ENCODE peak calls at places on chromosomes 13 and 19, in five cellular contexts. One of them, this sample, is unnamed.
A peak's percentile ranks its signal among the peaks of the same experiment; 100 is the strongest.

GRCh38 chr13:29411493-29411892 is 184.0 kb downstream of the SLC7A1 start:
- DNase-seq in astrocyte: peak; percentile 15
- DNase-seq in testis: no peak
- DNase-seq in AG04450: no peak
- DNase-seq in transverse colon: no peak
- DNase-seq in this sample: no peak

GRCh38 chr13:27408074-27408473 is 16.3 kb upstream of the GTF3A start:
- DNase-seq in astrocyte: no peak
- DNase-seq in testis: no peak
- DNase-seq in AG04450: no peak
- DNase-seq in transverse colon: no peak
- DNase-seq in this sample: no peak

GRCh38 chr13:21583496-21583895 is 20.5 kb downstream of the MICU2 start:
- DNase-seq in astrocyte: peak; percentile 44
- DNase-seq in testis: no peak
- DNase-seq in AG04450: no peak
- DNase-seq in transverse colon: no peak
- DNase-seq in this sample: no peak

GRCh38 chr13:40764587-40765403 is 6.2 kb downstream of the MRPS31 start:
- DNase-seq in astrocyte: peak; percentile 94
- DNase-seq in testis: no peak
- DNase-seq in AG04450: no peak
- DNase-seq in transverse colon: no peak
- DNase-seq in this sample: no peak

GRCh38 chr19:48624791-48625723 is 5.8 kb downstream of the SPHK2 start:
- DNase-seq in astrocyte: no peak
- DNase-seq in testis: no peak
- DNase-seq in AG04450: no peak
- DNase-seq in transverse colon: peak; percentile 79
- DNase-seq in this sample: no peak

GRCh38 chr13:98523455-98524102 is 53.3 kb downstream of the STK24 start:
- DNase-seq in astrocyte: no peak
- DNase-seq in testis: no peak
- DNase-seq in AG04450: no peak
- DNase-seq in transverse colon: no peak
- DNase-seq in this sample: no peak

GRCh38 chr13:27917121-27917947 is 2.5 kb upstream of the PDX1 start:
- DNase-seq in astrocyte: no peak
- DNase-seq in testis: no peak
- DNase-seq in AG04450: no peak
- DNase-seq in transverse colon: no peak
- DNase-seq in this sample: no peak

GRCh38 chr19:31532034-31532433 is 182.8 kb upstream of the TSHZ3 start:
- DNase-seq in astrocyte: no peak
- DNase-seq in testis: no peak
- DNase-seq in AG04450: no peak
- DNase-seq in transverse colon: no peak
- DNase-seq in this sample: no peak

GRCh38 chr19:4042731-4043082 is 24.0 kb downstream of the ZBTB7A start:
- DNase-seq in astrocyte: no peak
- DNase-seq in testis: no peak
- DNase-seq in AG04450: no peak
- DNase-seq in transverse colon: peak; percentile 65
- DNase-seq in this sample: no peak

GRCh38 chr13:74158028-74158427 is 23.8 kb upstream of the KLF12 start:
- DNase-seq in astrocyte: no peak
- DNase-seq in testis: peak; percentile 42
- DNase-seq in AG04450: peak; percentile 11
- DNase-seq in transverse colon: no peak
- DNase-seq in this sample: no peak

DNA sequence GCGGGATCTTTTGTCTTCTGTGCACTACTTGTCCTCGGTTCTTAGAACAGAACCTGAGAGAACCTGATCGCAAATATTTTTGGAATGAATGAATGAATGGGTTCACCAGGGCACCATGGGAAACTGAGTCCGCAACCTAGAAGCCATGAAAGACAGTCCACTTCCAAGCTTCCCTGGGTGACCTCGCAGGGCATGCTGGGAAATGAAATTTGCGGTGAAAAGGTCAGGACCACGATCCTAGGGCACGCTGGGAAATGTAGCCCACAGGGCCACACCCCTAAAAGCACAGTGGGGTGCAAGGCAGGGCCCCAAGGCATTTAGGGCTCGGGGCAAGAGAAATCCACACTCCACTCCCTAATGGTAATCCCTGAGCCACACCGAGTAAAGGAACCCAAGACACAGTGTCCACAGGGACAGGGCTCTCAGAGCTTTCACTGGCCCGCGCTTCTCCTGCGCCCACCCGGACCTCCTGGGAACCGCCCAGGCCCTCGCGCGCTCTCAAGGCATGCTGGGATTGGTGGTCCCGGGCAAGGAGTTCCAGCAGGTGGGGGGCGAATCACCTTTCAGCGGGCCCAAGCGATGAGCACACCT is 1.1 kb upstream of the PPP1R12C start:
- DNase-seq in astrocyte: no peak
- DNase-seq in testis: peak; percentile 83
- DNase-seq in AG04450: no peak
- DNase-seq in transverse colon: peak; percentile 35
- DNase-seq in this sample: no peak
- H3K27ac ChIP-seq in astrocyte: peak overlapping the region; percentile 59
- H3K27ac ChIP-seq in testis: peak overlapping the region; percentile 84
- H3K27ac ChIP-seq in AG04450: peak overlapping the region; percentile 70
- H3K27ac ChIP-seq in transverse colon: peak overlapping the region; percentile 92
- H3K27ac ChIP-seq in this sample: no peak overlapping the region

DNA sequence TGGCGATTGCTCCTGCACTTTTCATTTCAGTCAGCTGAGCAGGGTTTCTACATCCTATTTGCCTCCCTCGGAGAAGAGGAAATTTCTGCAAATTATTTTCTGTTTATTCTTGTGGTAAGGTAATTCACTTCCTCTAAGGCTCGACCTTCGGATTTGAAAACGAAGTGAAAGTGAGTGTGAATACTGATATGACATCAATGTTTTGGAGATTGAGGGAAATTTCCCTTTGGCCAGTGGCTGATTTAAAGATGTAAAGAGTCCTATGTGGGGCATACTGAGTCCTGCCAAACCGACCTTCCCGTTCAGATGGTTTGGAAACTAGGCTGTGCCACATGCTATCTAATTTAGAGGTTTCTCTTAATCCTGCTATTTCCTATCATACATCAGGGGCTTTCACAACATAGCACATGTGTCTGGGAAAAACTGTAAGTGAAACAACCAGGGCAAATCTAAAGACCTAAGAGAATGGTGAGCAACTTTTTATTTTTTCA is 112.4 kb downstream of the POSTN start:
- DNase-seq in astrocyte: peak; percentile 47
- DNase-seq in testis: no peak
- DNase-seq in AG04450: no peak
- DNase-seq in transverse colon: no peak
- DNase-seq in this sample: no peak
- H3K4me3 ChIP-seq in astrocyte: no peak overlapping the region
- H3K4me3 ChIP-seq in testis: no peak overlapping the region
- H3K4me3 ChIP-seq in AG04450: no peak overlapping the region
- H3K4me3 ChIP-seq in transverse colon: no peak overlapping the region
- H3K4me3 ChIP-seq in this sample: no peak overlapping the region

DNA sequence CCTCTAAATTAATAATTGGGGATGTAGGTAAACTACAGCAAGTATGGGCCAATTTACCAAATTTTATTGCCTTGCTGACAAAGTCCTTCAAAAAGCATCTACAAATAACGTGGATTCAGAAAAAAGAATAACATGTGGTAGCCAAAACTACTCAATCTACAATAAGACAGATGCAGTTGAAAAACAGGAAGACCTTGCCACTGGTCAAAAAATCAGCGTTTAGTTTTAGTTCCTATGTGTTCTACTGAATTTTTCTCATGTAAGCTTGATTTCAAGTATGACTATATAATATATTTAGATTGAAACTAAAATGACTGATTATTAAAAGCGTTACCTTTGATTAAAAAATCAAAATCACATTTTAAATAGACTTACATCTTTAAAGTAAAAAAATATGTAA is 1317.6 kb downstream of the PCDH9 start:
- DNase-seq in astrocyte: no peak
- DNase-seq in testis: no peak
- DNase-seq in AG04450: no peak
- DNase-seq in transverse colon: no peak
- DNase-seq in this sample: no peak
- H3K27ac ChIP-seq in astrocyte: peak overlapping the region; percentile 66
- H3K27ac ChIP-seq in testis: no peak overlapping the region
- H3K27ac ChIP-seq in AG04450: no peak overlapping the region
- H3K27ac ChIP-seq in transverse colon: no peak overlapping the region
- H3K27ac ChIP-seq in this sample: no peak overlapping the region

GRCh38 chr13:36412736-36413135 is 19.6 kb upstream of the CCNA1 start:
- DNase-seq in astrocyte: peak; percentile 61
- DNase-seq in testis: no peak
- DNase-seq in AG04450: no peak
- DNase-seq in transverse colon: no peak
- DNase-seq in this sample: no peak
- H3K4me3 ChIP-seq in astrocyte: no peak overlapping the region
- H3K4me3 ChIP-seq in testis: no peak overlapping the region
- H3K4me3 ChIP-seq in AG04450: no peak overlapping the region
- H3K4me3 ChIP-seq in transverse colon: no peak overlapping the region
- H3K4me3 ChIP-seq in this sample: no peak overlapping the region

GRCh38 chr19:45637890-45638667 is 1.1 kb downstream of the EML2 start:
- DNase-seq in astrocyte: peak; percentile 47
- DNase-seq in testis: peak; percentile 44
- DNase-seq in AG04450: no peak
- DNase-seq in transverse colon: peak; percentile 63
- DNase-seq in this sample: no peak
- H3K27ac ChIP-seq in astrocyte: no peak overlapping the region
- H3K27ac ChIP-seq in testis: no peak overlapping the region
- H3K27ac ChIP-seq in AG04450: peak overlapping the region; percentile 11
- H3K27ac ChIP-seq in transverse colon: peak overlapping the region; percentile 84
- H3K27ac ChIP-seq in this sample: no peak overlapping the region

GRCh38 chr13:114283581-114283980 is 2.2 kb downstream of the UPF3A start:
- DNase-seq in astrocyte: no peak
- DNase-seq in testis: no peak
- DNase-seq in AG04450: no peak
- DNase-seq in transverse colon: no peak
- DNase-seq in this sample: no peak

GRCh38 chr13:114282143-114282685 is 813 bp downstream of the UPF3A start:
- DNase-seq in astrocyte: no peak
- DNase-seq in testis: peak; percentile 47
- DNase-seq in AG04450: no peak
- DNase-seq in transverse colon: peak; percentile 44
- DNase-seq in this sample: peak; percentile 53

GRCh38 chr13:114281351-114282142 is at the start of gene UPF3A:
- DNase-seq in astrocyte: peak; percentile 77
- DNase-seq in testis: peak; percentile 93
- DNase-seq in AG04450: peak; percentile 82
- DNase-seq in transverse colon: peak; percentile 91
- DNase-seq in this sample: peak; percentile 92

GRCh38 chr13:114279146-114279545 is 2.3 kb upstream of the UPF3A start:
- DNase-seq in astrocyte: no peak
- DNase-seq in testis: no peak
- DNase-seq in AG04450: no peak
- DNase-seq in transverse colon: no peak
- DNase-seq in this sample: no peak

GRCh38 chr13:114279770-114280169 is 1.6 kb upstream of the UPF3A start:
- DNase-seq in astrocyte: no peak
- DNase-seq in testis: no peak
- DNase-seq in AG04450: no peak
- DNase-seq in transverse colon: no peak
- DNase-seq in this sample: no peak
- H3K4me3 ChIP-seq in astrocyte: no peak overlapping the region
- H3K4me3 ChIP-seq in testis: no peak overlapping the region
- H3K4me3 ChIP-seq in AG04450: no peak overlapping the region
- H3K4me3 ChIP-seq in transverse colon: no peak overlapping the region
- H3K4me3 ChIP-seq in this sample: no peak overlapping the region

This sample was measured in aorta.